ENCODE peak calls at places on chromosomes 3 and 15, in eight cellular contexts. W is M059J; R is stomach; F is activated CD8-positive, alpha-beta memory T cell treated with anti-CD3 and anti-CD28 coated beads for 48 hours; D is Kasumi-1; H is HS-5; X is AG09319; Z is endothelial cell of umbilical vein. P is an unnamed sample.

GRCh38 chr3:103002447-103002846 is 567.6 kb downstream of the ZPLD1 start:
- DNase-seq in R (no peak), D (no peak), H (no peak), W (peak; percentile 69), X (no peak), F (no peak), Z (no peak), P (no peak)

GRCh38 chr3:121566773-121567172 is 976 bp upstream of the ARGFX start:
- DNase-seq in Z (no peak), H (no peak), D (no peak), X (no peak), R (no peak), W (no peak), F (no peak), P (no peak)

GRCh38 chr15:78147566-78147965 is 1.6 kb upstream of the IDH3A start:
- DNase-seq in D (no peak), X (no peak), W (no peak), F (no peak), R (peak; percentile 17), H (no peak), Z (no peak), P (no peak)

GRCh38 chr3:16468114-16469098 is 45.1 kb downstream of the RFTN1 start:
- DNase-seq in F (no peak), R (no peak), H (no peak), D (no peak), Z (peak; percentile 78), X (no peak), W (no peak), P (no peak)

GRCh38 chr3:192802957-192803899 is 75.9 kb upstream of the FGF12 start:
- DNase-seq in D (peak; percentile 82), H (no peak), X (no peak), F (no peak), R (no peak), Z (peak; percentile 49), W (peak; percentile 52), P (no peak)

GRCh38 chr3:59212128-59212764 is 162.4 kb upstream of the CFAP20DC start:
- DNase-seq in H (peak; percentile 26), X (peak; percentile 25), Z (peak; percentile 44), F (no peak), R (no peak), W (peak; percentile 64), D (peak; percentile 89), P (no peak)

GRCh38 chr3:126530171-126531050 is 6.5 kb downstream of the CHST13 start:
- DNase-seq in D (peak; percentile 96), Z (no peak), W (no peak), X (no peak), R (peak; percentile 36), F (no peak), H (no peak), P (no peak)

GRCh38 chr3:30639937-30640336 is 33.5 kb downstream of the TGFBR2 start:
- DNase-seq in D (no peak), F (no peak), H (no peak), W (no peak), Z (no peak), R (no peak), X (no peak), P (no peak)

GRCh38 chr15:77187751-77188464 is 117.0 kb upstream of the TSPAN3 start:
- DNase-seq in D (peak; percentile 78), X (no peak), W (peak; percentile 58), R (no peak), Z (peak; percentile 98), F (no peak), H (peak; percentile 2), P (no peak)

GRCh38 chr15:36275656-36276055 is 303.8 kb upstream of the CDIN1 start:
- DNase-seq in Z (no peak), F (no peak), W (peak; percentile 6), D (no peak), X (peak; percentile 8), R (no peak), H (no peak), P (no peak)

GRCh38 chr3:177523991-177524438 is 326.7 kb upstream of the TBL1XR1 start:
- DNase-seq in F (no peak), R (no peak), H (no peak), Z (no peak), X (no peak), D (no peak), W (peak; percentile 49), P (no peak)

GRCh38 chr3:71723452-71724170 is 1.6 kb downstream of the EIF4E3 start:
- DNase-seq in X (no peak), F (no peak), D (no peak), H (no peak), Z (no peak), W (no peak), R (no peak), P (peak; percentile 28)

GRCh38 chr3:33006081-33006480 is 54.6 kb downstream of the CCR4 start:
- DNase-seq in R (no peak), X (no peak), Z (no peak), H (no peak), W (no peak), D (no peak), F (no peak), P (no peak)

GRCh38 chr3:72489916-72490315 is 358.3 kb downstream of the SHQ1 start:
- DNase-seq in W (no peak), D (no peak), H (no peak), X (no peak), Z (no peak), R (no peak), F (no peak), P (no peak)

GRCh38 chr3:196055683-196056270 is 26.1 kb downstream of the TFRC start:
- DNase-seq in W (peak; percentile 10), H (no peak), F (no peak), R (no peak), X (no peak), D (no peak), Z (no peak), P (no peak)

GRCh38 chr15:34799149-34799824 is 3.9 kb upstream of the ACTC1 start:
- DNase-seq in R (peak; percentile 55), W (peak; percentile 65), D (no peak), H (no peak), Z (no peak), X (no peak), F (no peak), P (no peak)

GRCh38 chr3:46942481-46943236 is 33.9 kb downstream of the CCDC12 start:
- DNase-seq in D (no peak), X (no peak), F (no peak), R (no peak), W (no peak), Z (no peak), H (no peak), P (no peak)

GRCh38 chr3:126971891-126972351 is 11.0 kb upstream of the PLXNA1 start:
- DNase-seq in X (peak; percentile 15), F (no peak), D (no peak), R (peak; percentile 38), W (no peak), Z (no peak), H (no peak), P (no peak)

GRCh38 chr15:68833734-68834334 is 13.1 kb upstream of the ANP32A start:
- DNase-seq in H (no peak), X (no peak), Z (no peak), F (no peak), W (no peak), D (no peak), R (no peak), P (no peak)

GRCh38 chr15:93831641-93832040 is 399.7 kb upstream of the MCTP2 start:
- DNase-seq in X (no peak), Z (no peak), R (no peak), W (no peak), H (no peak), F (no peak), D (no peak), P (no peak)

GRCh38 chr15:66780172-66780972 is 78.3 kb downstream of the SMAD6 start:
- DNase-seq in Z (no peak), X (no peak), F (no peak), R (no peak), D (no peak), H (peak; percentile 46), W (peak; percentile 94), P (no peak)

GRCh38 chr3:197730200-197730599 is 6.5 kb downstream of the RUBCN start:
- DNase-seq in D (no peak), R (no peak), Z (no peak), H (no peak), W (peak; percentile 99), X (no peak), F (no peak), P (no peak)

GRCh38 chr3:169604568-169604967 is 58.9 kb downstream of the MECOM start:
- DNase-seq in R (no peak), W (peak; percentile 23), Z (no peak), D (peak; percentile 6), H (no peak), F (no peak), X (no peak), P (no peak)

GRCh38 chr15:35142578-35142977 is 57.5 kb upstream of the NANOGP8 start:
- DNase-seq in Z (no peak), D (no peak), H (no peak), F (no peak), R (no peak), W (no peak), X (no peak), P (no peak)

GRCh38 chr3:141862279-141862816 is 14.1 kb upstream of the ATP1B3 start:
- DNase-seq in X (no peak), F (no peak), W (no peak), Z (no peak), D (no peak), R (no peak), H (no peak), P (no peak)

GRCh38 chr3:40780341-40780800 is 255.6 kb downstream of the ZNF621 start:
- DNase-seq in D (no peak), F (no peak), R (peak; percentile 70), X (peak; percentile 12), H (no peak), Z (peak; percentile 8), W (peak; percentile 57), P (no peak)

GRCh38 chr3:36874351-36874874 is 70.4 kb downstream of the TRANK1 start:
- DNase-seq in F (no peak), D (no peak), R (no peak), W (no peak), Z (no peak), X (no peak), H (no peak), P (no peak)

P was measured in central memory CD8-positive, alpha-beta T cell.